ENCODE peak calls at places on chromosomes 11 and 22, in nine cellular contexts. One of them, this sample, is unnamed.

GRCh38 chr22:45785458-45785857 is 113.8 kb downstream of the ATXN10 start:
- DNase-seq in upper lobe of right lung: no peak
- DNase-seq in AG09319: no peak
- DNase-seq in MCF 10A: peak
- DNase-seq in B cell: no peak
- DNase-seq in AG09309: no peak
- DNase-seq in right lobe of liver: peak
- DNase-seq in psoas muscle: no peak
- DNase-seq in astrocyte of the spinal cord: no peak
- DNase-seq in this sample: no peak

GRCh38 chr22:46119093-46119728 is 31.1 kb upstream of the PPARA start:
- DNase-seq in AG09309: no peak
- DNase-seq in right lobe of liver: no peak
- DNase-seq in B cell: no peak
- DNase-seq in upper lobe of right lung: no peak
- DNase-seq in AG09319: no peak
- DNase-seq in astrocyte of the spinal cord: no peak
- DNase-seq in psoas muscle: no peak
- DNase-seq in MCF 10A: peak
- DNase-seq in this sample: no peak

GRCh38 chr11:33658195-33658900 is 42.3 kb downstream of the C11orf91 start:
- DNase-seq in psoas muscle: no peak
- DNase-seq in MCF 10A: no peak
- DNase-seq in AG09309: no peak
- DNase-seq in AG09319: no peak
- DNase-seq in upper lobe of right lung: no peak
- DNase-seq in right lobe of liver: no peak
- DNase-seq in B cell: no peak
- DNase-seq in astrocyte of the spinal cord: no peak
- DNase-seq in this sample: no peak

GRCh38 chr22:49199224-49199623 is 628.4 kb downstream of the BRD1 start:
- DNase-seq in astrocyte of the spinal cord: no peak
- DNase-seq in B cell: no peak
- DNase-seq in AG09309: no peak
- DNase-seq in MCF 10A: no peak
- DNase-seq in upper lobe of right lung: peak
- DNase-seq in AG09319: no peak
- DNase-seq in psoas muscle: no peak
- DNase-seq in right lobe of liver: peak
- DNase-seq in this sample: no peak

GRCh38 chr11:66491315-66491935 is 11.2 kb downstream of the DPP3 start:
- DNase-seq in AG09319: no peak
- DNase-seq in right lobe of liver: no peak
- DNase-seq in AG09309: no peak
- DNase-seq in MCF 10A: no peak
- DNase-seq in astrocyte of the spinal cord: no peak
- DNase-seq in upper lobe of right lung: no peak
- DNase-seq in B cell: no peak
- DNase-seq in psoas muscle: no peak
- DNase-seq in this sample: no peak

GRCh38 chr11:8608646-8609045 is 14.6 kb upstream of the STK33 start:
- DNase-seq in upper lobe of right lung: no peak
- DNase-seq in psoas muscle: no peak
- DNase-seq in AG09309: no peak
- DNase-seq in right lobe of liver: no peak
- DNase-seq in astrocyte of the spinal cord: peak
- DNase-seq in AG09319: no peak
- DNase-seq in MCF 10A: no peak
- DNase-seq in B cell: no peak
- DNase-seq in this sample: no peak

GRCh38 chr11:92960886-92961285 is 8.6 kb upstream of the MTNR1B start:
- DNase-seq in upper lobe of right lung: no peak
- DNase-seq in astrocyte of the spinal cord: no peak
- DNase-seq in right lobe of liver: no peak
- DNase-seq in psoas muscle: no peak
- DNase-seq in AG09319: no peak
- DNase-seq in MCF 10A: peak
- DNase-seq in AG09309: no peak
- DNase-seq in B cell: no peak
- DNase-seq in this sample: no peak

GRCh38 chr11:95835768-95836488 is 45.6 kb downstream of the CEP57 start:
- DNase-seq in AG09309: peak
- DNase-seq in right lobe of liver: peak
- DNase-seq in AG09319: peak
- DNase-seq in upper lobe of right lung: no peak
- DNase-seq in astrocyte of the spinal cord: peak
- DNase-seq in psoas muscle: no peak
- DNase-seq in MCF 10A: peak
- DNase-seq in B cell: peak
- DNase-seq in this sample: no peak

GRCh38 chr11:74371269-74372039 is 26.8 kb downstream of the PGM2L1 start:
- DNase-seq in MCF 10A: peak
- DNase-seq in psoas muscle: no peak
- DNase-seq in AG09309: peak
- DNase-seq in astrocyte of the spinal cord: peak
- DNase-seq in B cell: no peak
- DNase-seq in upper lobe of right lung: no peak
- DNase-seq in right lobe of liver: no peak
- DNase-seq in AG09319: peak
- DNase-seq in this sample: no peak

GRCh38 chr11:33689089-33689488 is 11.5 kb downstream of the C11orf91 start:
- DNase-seq in right lobe of liver: no peak
- DNase-seq in MCF 10A: peak
- DNase-seq in psoas muscle: no peak
- DNase-seq in upper lobe of right lung: no peak
- DNase-seq in astrocyte of the spinal cord: no peak
- DNase-seq in B cell: no peak
- DNase-seq in AG09319: no peak
- DNase-seq in AG09309: no peak
- DNase-seq in this sample: no peak

GRCh38 chr11:107665016-107665415 is 46.8 kb downstream of the SLN start:
- DNase-seq in astrocyte of the spinal cord: no peak
- DNase-seq in psoas muscle: no peak
- DNase-seq in right lobe of liver: no peak
- DNase-seq in upper lobe of right lung: no peak
- DNase-seq in AG09319: no peak
- DNase-seq in AG09309: no peak
- DNase-seq in B cell: no peak
- DNase-seq in MCF 10A: peak
- DNase-seq in this sample: no peak

GRCh38 chr22:38736257-38736570 is 19.6 kb downstream of the SUN2 start:
- DNase-seq in B cell: no peak
- DNase-seq in psoas muscle: no peak
- DNase-seq in AG09309: no peak
- DNase-seq in right lobe of liver: no peak
- DNase-seq in astrocyte of the spinal cord: no peak
- DNase-seq in upper lobe of right lung: no peak
- DNase-seq in MCF 10A: no peak
- DNase-seq in AG09319: no peak
- DNase-seq in this sample: no peak

GRCh38 chr22:39690901-39691620 is 120.5 kb downstream of the CACNA1I start:
- DNase-seq in AG09319: no peak
- DNase-seq in upper lobe of right lung: no peak
- DNase-seq in AG09309: no peak
- DNase-seq in MCF 10A: no peak
- DNase-seq in astrocyte of the spinal cord: no peak
- DNase-seq in psoas muscle: no peak
- DNase-seq in B cell: no peak
- DNase-seq in right lobe of liver: no peak
- DNase-seq in this sample: no peak

GRCh38 chr22:20422271-20422958 is 15.2 kb downstream of the SCARF2 start:
- DNase-seq in right lobe of liver: no peak
- DNase-seq in astrocyte of the spinal cord: peak
- DNase-seq in MCF 10A: no peak
- DNase-seq in psoas muscle: peak
- DNase-seq in AG09319: peak
- DNase-seq in B cell: no peak
- DNase-seq in upper lobe of right lung: peak
- DNase-seq in AG09309: peak
- DNase-seq in this sample: no peak

GRCh38 chr11:75345455-75346224 is 5.8 kb downstream of the ARRB1 start:
- DNase-seq in upper lobe of right lung: no peak
- DNase-seq in astrocyte of the spinal cord: no peak
- DNase-seq in right lobe of liver: no peak
- DNase-seq in MCF 10A: no peak
- DNase-seq in AG09319: no peak
- DNase-seq in B cell: no peak
- DNase-seq in psoas muscle: no peak
- DNase-seq in AG09309: no peak
- DNase-seq in this sample: no peak

GRCh38 chr22:46563381-46564083 is 26.1 kb upstream of the CELSR1 start:
- DNase-seq in AG09319: no peak
- DNase-seq in B cell: peak
- DNase-seq in upper lobe of right lung: peak
- DNase-seq in right lobe of liver: peak
- DNase-seq in psoas muscle: peak
- DNase-seq in AG09309: no peak
- DNase-seq in MCF 10A: peak
- DNase-seq in astrocyte of the spinal cord: peak
- DNase-seq in this sample: peak

GRCh38 chr22:46041642-46042041 is 64.7 kb upstream of the WNT7B start:
- DNase-seq in right lobe of liver: peak
- DNase-seq in AG09309: no peak
- DNase-seq in AG09319: no peak
- DNase-seq in psoas muscle: no peak
- DNase-seq in upper lobe of right lung: no peak
- DNase-seq in MCF 10A: no peak
- DNase-seq in B cell: no peak
- DNase-seq in astrocyte of the spinal cord: no peak
- DNase-seq in this sample: peak

GRCh38 chr11:43825217-43825816 is 55.3 kb upstream of the ALKBH3 start:
- DNase-seq in AG09309: no peak
- DNase-seq in psoas muscle: no peak
- DNase-seq in AG09319: no peak
- DNase-seq in astrocyte of the spinal cord: peak
- DNase-seq in B cell: peak
- DNase-seq in upper lobe of right lung: no peak
- DNase-seq in MCF 10A: peak
- DNase-seq in right lobe of liver: no peak
- DNase-seq in this sample: no peak
- TF ChIP-seq CTCF in AG09309: peak
- TF ChIP-seq CTCF in psoas muscle: peak
- TF ChIP-seq CTCF in AG09319: peak
- TF ChIP-seq CTCF in astrocyte of the spinal cord: peak
- TF ChIP-seq CTCF in B cell: no peak
- TF ChIP-seq CTCF in upper lobe of right lung: peak
- TF ChIP-seq CTCF in MCF 10A: peak
- TF ChIP-seq CTCF in right lobe of liver: peak
- TF ChIP-seq CTCF in this sample: no peak

GRCh38 chr11:35009191-35009940 is 92.9 kb downstream of the PDHX start:
- DNase-seq in psoas muscle: no peak
- DNase-seq in right lobe of liver: no peak
- DNase-seq in AG09309: peak
- DNase-seq in B cell: no peak
- DNase-seq in AG09319: no peak
- DNase-seq in MCF 10A: peak
- DNase-seq in astrocyte of the spinal cord: peak
- DNase-seq in upper lobe of right lung: no peak
- DNase-seq in this sample: no peak
- TF ChIP-seq CTCF in psoas muscle: no peak
- TF ChIP-seq CTCF in right lobe of liver: no peak
- TF ChIP-seq CTCF in AG09309: no peak
- TF ChIP-seq CTCF in B cell: no peak
- TF ChIP-seq CTCF in AG09319: no peak
- TF ChIP-seq CTCF in MCF 10A: no peak
- TF ChIP-seq CTCF in astrocyte of the spinal cord: peak
- TF ChIP-seq CTCF in upper lobe of right lung: no peak
- TF ChIP-seq CTCF in this sample: no peak

GRCh38 chr11:73239111-73239521 is 21.0 kb downstream of the P2RY2 start:
- DNase-seq in AG09319: no peak
- DNase-seq in upper lobe of right lung: peak
- DNase-seq in right lobe of liver: peak
- DNase-seq in astrocyte of the spinal cord: no peak
- DNase-seq in AG09309: no peak
- DNase-seq in B cell: no peak
- DNase-seq in MCF 10A: no peak
- DNase-seq in psoas muscle: peak
- DNase-seq in this sample: no peak

GRCh38 chr11:73237471-73238290 is 19.6 kb downstream of the P2RY2 start:
- DNase-seq in upper lobe of right lung: peak
- DNase-seq in astrocyte of the spinal cord: peak
- DNase-seq in AG09309: no peak
- DNase-seq in AG09319: no peak
- DNase-seq in MCF 10A: no peak
- DNase-seq in psoas muscle: peak
- DNase-seq in right lobe of liver: no peak
- DNase-seq in B cell: no peak
- DNase-seq in this sample: no peak

GRCh38 chr11:73236205-73236765 is 18.2 kb downstream of the P2RY2 start:
- DNase-seq in AG09309: no peak
- DNase-seq in upper lobe of right lung: peak
- DNase-seq in AG09319: no peak
- DNase-seq in astrocyte of the spinal cord: no peak
- DNase-seq in B cell: no peak
- DNase-seq in right lobe of liver: no peak
- DNase-seq in MCF 10A: no peak
- DNase-seq in psoas muscle: peak
- DNase-seq in this sample: no peak

GRCh38 chr11:73235236-73235786 is 17.2 kb downstream of the P2RY2 start:
- DNase-seq in psoas muscle: peak
- DNase-seq in AG09309: no peak
- DNase-seq in B cell: no peak
- DNase-seq in AG09319: no peak
- DNase-seq in right lobe of liver: no peak
- DNase-seq in MCF 10A: no peak
- DNase-seq in upper lobe of right lung: peak
- DNase-seq in astrocyte of the spinal cord: no peak
- DNase-seq in this sample: no peak

GRCh38 chr11:73236879-73237278 is 18.8 kb downstream of the P2RY2 start:
- DNase-seq in astrocyte of the spinal cord: no peak
- DNase-seq in upper lobe of right lung: peak
- DNase-seq in AG09319: no peak
- DNase-seq in MCF 10A: peak
- DNase-seq in psoas muscle: peak
- DNase-seq in right lobe of liver: no peak
- DNase-seq in B cell: peak
- DNase-seq in AG09309: no peak
- DNase-seq in this sample: no peak
- TF ChIP-seq CTCF in astrocyte of the spinal cord: peak
- TF ChIP-seq CTCF in upper lobe of right lung: peak
- TF ChIP-seq CTCF in AG09319: peak
- TF ChIP-seq CTCF in MCF 10A: peak
- TF ChIP-seq CTCF in psoas muscle: peak
- TF ChIP-seq CTCF in right lobe of liver: peak
- TF ChIP-seq CTCF in B cell: peak
- TF ChIP-seq CTCF in AG09309: peak
- TF ChIP-seq CTCF in this sample: no peak

DNA sequence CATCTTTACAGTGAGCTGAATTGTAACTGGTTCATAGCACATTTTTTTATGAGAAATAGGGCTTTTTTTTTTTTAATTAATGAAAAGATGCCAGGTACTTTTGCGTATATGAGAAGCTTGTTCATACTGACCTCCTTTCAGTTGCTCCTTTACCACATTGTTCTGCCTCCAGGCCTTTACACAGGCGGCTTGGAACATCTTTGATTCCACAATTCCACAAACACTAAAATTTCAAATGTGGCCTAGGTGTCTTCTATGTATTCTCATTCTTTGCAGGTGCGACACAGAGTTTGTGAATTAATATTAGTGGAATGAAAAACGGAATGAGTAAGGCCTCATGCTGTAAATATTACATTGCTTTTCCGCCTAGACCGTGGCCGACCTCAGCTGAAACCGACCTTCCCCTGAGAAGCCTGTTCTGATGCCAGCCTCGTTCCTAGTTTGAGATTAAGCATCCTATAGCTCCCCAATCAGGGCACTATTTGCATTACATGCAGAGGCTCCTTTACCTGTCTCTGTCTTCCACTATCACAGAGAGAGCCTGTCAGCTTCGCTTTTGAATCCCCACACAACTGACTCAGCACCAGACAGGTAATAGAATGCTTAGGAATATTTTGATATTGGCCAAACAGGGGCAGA is 125.8 kb downstream of the LDLRAD3 start:
- DNase-seq in astrocyte of the spinal cord: no peak
- DNase-seq in B cell: no peak
- DNase-seq in psoas muscle: no peak
- DNase-seq in right lobe of liver: no peak
- DNase-seq in upper lobe of right lung: no peak
- DNase-seq in AG09309: no peak
- DNase-seq in MCF 10A: no peak
- DNase-seq in AG09319: no peak
- DNase-seq in this sample: no peak
- TF ChIP-seq CTCF in astrocyte of the spinal cord: no peak
- TF ChIP-seq CTCF in B cell: no peak
- TF ChIP-seq CTCF in psoas muscle: peak
- TF ChIP-seq CTCF in right lobe of liver: no peak
- TF ChIP-seq CTCF in upper lobe of right lung: no peak
- TF ChIP-seq CTCF in AG09309: no peak
- TF ChIP-seq CTCF in MCF 10A: no peak
- TF ChIP-seq CTCF in AG09319: no peak
- TF ChIP-seq CTCF in this sample: no peak